ENCODE peak calls at places on chromosome 21, in five cellular contexts. A is tibial artery, W is activated gamma-delta T cell treated with Interleukin-2 at 50 U/mL for 16 hours, J is ovary, Y is uterus. U is an unnamed sample.

GRCh38 chr21:32240708-32241433 is 38.0 kb downstream of the MIS18A start:
- DNase-seq in A (no peak), W (no peak), J (no peak), Y (no peak), U (no peak)

GRCh38 chr21:27397578-27397977 is 430.7 kb upstream of the ADAMTS5 start:
- DNase-seq in A (no peak), W (no peak), J (no peak), Y (no peak), U (no peak)

GRCh38 chr21:35994605-35995004 is 65.7 kb downstream of the SETD4 start:
- DNase-seq in A (no peak), W (no peak), J (no peak), Y (no peak), U (no peak)

GRCh38 chr21:46161800-46162592 is 6.6 kb upstream of the FTCD start:
- DNase-seq in A (peak), W (no peak), J (no peak), Y (peak), U (peak)

GRCh38 chr21:34553199-34553952 is 41.4 kb upstream of the KCNE1 start:
- DNase-seq in A (no peak), W (no peak), J (no peak), Y (no peak), U (no peak)

GRCh38 chr21:32413697-32414578 is 1.4 kb downstream of the EVA1C start:
- DNase-seq in A (no peak), W (no peak), J (peak), Y (peak), U (no peak)

GRCh38 chr21:18951291-18952038 is 547.9 kb upstream of the TMPRSS15 start:
- DNase-seq in A (no peak), W (no peak), J (no peak), Y (no peak), U (no peak)

GRCh38 chr21:17784604-17785402 is 34.4 kb downstream of the C21orf91 start:
- DNase-seq in A (no peak), W (no peak), J (no peak), Y (no peak), U (no peak)

GRCh38 chr21:44282370-44282769 is 3.3 kb upstream of the AIRE start:
- DNase-seq in A (no peak), W (no peak), J (no peak), Y (no peak), U (no peak)

GRCh38 chr21:42086969-42087368 is 15.9 kb downstream of the UMODL1 start:
- DNase-seq in A (no peak), W (no peak), J (no peak), Y (no peak), U (no peak)

GRCh38 chr21:42609806-42610205 is 43.6 kb upstream of the PDE9A start:
- DNase-seq in A (no peak), W (no peak), J (no peak), Y (no peak), U (no peak)

GRCh38 chr21:30227128-30227527 is 11.2 kb upstream of the CLDN8 start:
- DNase-seq in A (no peak), W (no peak), J (no peak), Y (no peak), U (no peak)

GRCh38 chr21:42579456-42580075 is 65.9 kb downstream of the SLC37A1 start:
- DNase-seq in A (peak), W (no peak), J (no peak), Y (no peak), U (peak)

GRCh38 chr21:34881894-34882371 is 167.2 kb downstream of the RUNX1 start:
- DNase-seq in A (no peak), W (no peak), J (no peak), Y (no peak), U (no peak)

GRCh38 chr21:45018131-45019075 is 56.0 kb upstream of the ADARB1 start:
- DNase-seq in A (peak), W (no peak), J (peak), Y (peak), U (peak)

GRCh38 chr21:45538381-45539045 is 3.7 kb downstream of the SLC19A1 start:
- DNase-seq in A (peak), W (peak), J (peak), Y (peak), U (peak)

GRCh38 chr21:26941436-26941835 is 25.5 kb downstream of the ADAMTS5 start:
- DNase-seq in A (no peak), W (no peak), J (no peak), Y (no peak), U (no peak)

GRCh38 chr21:36966846-36967657 is 583 bp upstream of the HLCS start:
- DNase-seq in A (no peak), W (no peak), J (peak), Y (peak), U (peak)

GRCh38 chr21:46116846-46117585 is 19.1 kb downstream of the COL6A2 start:
- DNase-seq in A (peak), W (peak), J (peak), Y (peak), U (peak)

GRCh38 chr21:39610705-39611104 is 2.0 kb upstream of the B3GALT5 start:
- DNase-seq in A (no peak), W (no peak), J (no peak), Y (no peak), U (no peak)

GRCh38 chr21:34885636-34886553 is 163.2 kb downstream of the RUNX1 start:
- DNase-seq in A (no peak), W (no peak), J (peak), Y (no peak), U (no peak)

GRCh38 chr21:35895598-35895997 is 164.7 kb downstream of the SETD4 start:
- DNase-seq in A (no peak), W (no peak), J (no peak), Y (no peak), U (no peak)

GRCh38 chr21:46317710-46318463 is 5.8 kb downstream of the C21orf58 start:
- DNase-seq in A (no peak), W (no peak), J (no peak), Y (no peak), U (no peak)

GRCh38 chr21:42411197-42411869 is 7.6 kb downstream of the UBASH3A start:
- DNase-seq in A (no peak), W (no peak), J (no peak), Y (no peak), U (no peak)

GRCh38 chr21:33377221-33377620 is 26.0 kb upstream of the IFNGR2 start:
- DNase-seq in A (peak), W (no peak), J (no peak), Y (no peak), U (peak)

GRCh38 chr21:43333301-43334062 is 93.4 kb downstream of the SIK1 start:
- DNase-seq in A (no peak), W (no peak), J (peak), Y (peak), U (no peak)

GRCh38 chr21:16644690-16645089 is 868.2 kb upstream of the CXADR start:
- DNase-seq in A (no peak), W (no peak), J (no peak), Y (no peak), U (no peak)

GRCh38 chr21:35048706-35049617 is at the start of gene RUNX1:
- DNase-seq in A (peak), W (peak), J (no peak), Y (no peak), U (no peak)

GRCh38 chr21:41932191-41932575 is 21.6 kb downstream of the C2CD2 start:
- DNase-seq in A (no peak), W (no peak), J (peak), Y (no peak), U (no peak)

GRCh38 chr21:34639250-34639649 is 24.3 kb upstream of the RCAN1 start:
- DNase-seq in A (no peak), W (no peak), J (no peak), Y (no peak), U (no peak)

GRCh38 chr21:35211767-35212166 is 162.7 kb upstream of the RUNX1 start:
- DNase-seq in A (no peak), W (no peak), J (no peak), Y (no peak), U (no peak)

GRCh38 chr21:45531393-45532215 is 10.6 kb downstream of the SLC19A1 start:
- DNase-seq in A (peak), W (no peak), J (peak), Y (no peak), U (peak)